ENCODE peak calls at places on chromosomes 7 and 10, in seven cellular contexts. Y is H9, U is neuronal stem cell, H is mesendoderm, A is IMR-90, V is trophoblast cell, R is H1. B is an unnamed sample.

GRCh38 chr10:87765666-87766376 is 52.2 kb downstream of the ATAD1 start:
- DNase-seq in Y (no peak), U (no peak), H (no peak), A (no peak), V (no peak), R (no peak), B (no peak)

GRCh38 chr7:129363-130221 is 62.8 kb upstream of the FAM20C start:
- DNase-seq in Y (no peak), U (no peak), H (no peak), A (no peak), V (peak; percentile 4), R (no peak), B (no peak)

GRCh38 chr7:155204744-155205367 is 92.8 kb upstream of the INSIG1 start:
- DNase-seq in Y (no peak), U (no peak), H (no peak), A (no peak), V (no peak), R (no peak), B (no peak)

GRCh38 chr10:93376372-93377296 is 105.5 kb downstream of the MYOF start:
- DNase-seq in Y (peak; percentile 55), U (peak; percentile 75), H (peak; percentile 87), A (peak; percentile 90), V (peak; percentile 85), R (no peak), B (peak; percentile 90)

GRCh38 chr10:21502371-21502765 is 23.1 kb downstream of the SKIDA1 start:
- DNase-seq in Y (no peak), U (no peak), H (no peak), A (no peak), V (no peak), R (no peak), B (no peak)

GRCh38 chr7:22808140-22808539 is 14.5 kb downstream of the TOMM7 start:
- DNase-seq in Y (no peak), U (no peak), H (no peak), A (no peak), V (no peak), R (no peak), B (no peak)

GRCh38 chr7:66043681-66044497 is 31.7 kb upstream of the ASL start:
- DNase-seq in Y (peak; percentile 74), U (no peak), H (no peak), A (no peak), V (peak; percentile 68), R (no peak), B (peak; percentile 33)

GRCh38 chr7:142913051-142913450 is 20.5 kb downstream of the TRPV5 start:
- DNase-seq in Y (no peak), U (no peak), H (no peak), A (no peak), V (peak; percentile 25), R (no peak), B (no peak)

GRCh38 chr7:123538189-123538714 is 3.9 kb upstream of the IQUB start:
- DNase-seq in Y (no peak), U (no peak), H (peak; percentile 6), A (peak; percentile 90), V (no peak), R (no peak), B (peak; percentile 84)

GRCh38 chr7:45939574-45939973 is 18.5 kb upstream of the IGFBP3 start:
- DNase-seq in Y (no peak), U (no peak), H (no peak), A (no peak), V (no peak), R (no peak), B (no peak)

GRCh38 chr10:101986277-101986971 is 69.5 kb downstream of the ARMH3 start:
- DNase-seq in Y (no peak), U (no peak), H (peak; percentile 68), A (no peak), V (peak; percentile 85), R (no peak), B (no peak)

GRCh38 chr7:71244023-71244422 is 112.1 kb downstream of the GALNT17 start:
- DNase-seq in Y (no peak), U (no peak), H (peak; percentile 78), A (no peak), V (no peak), R (no peak), B (no peak)

GRCh38 chr10:12635127-12635541 is 285.8 kb downstream of the CAMK1D start:
- DNase-seq in Y (no peak), U (no peak), H (no peak), A (peak; percentile 52), V (no peak), R (no peak), B (peak; percentile 73)

GRCh38 chr10:93357680-93358079 is 124.5 kb downstream of the MYOF start:
- DNase-seq in Y (peak; percentile 50), U (peak; percentile 14), H (peak; percentile 75), A (peak; percentile 32), V (peak; percentile 59), R (no peak), B (peak; percentile 55)

GRCh38 chr10:5018150-5018549 is 14.5 kb upstream of the AKR1C2 start:
- DNase-seq in Y (no peak), U (no peak), H (no peak), A (no peak), V (no peak), R (no peak), B (no peak)

GRCh38 chr10:100697070-100697469 is 48.3 kb upstream of the PAX2 start:
- DNase-seq in Y (no peak), U (no peak), H (peak; percentile 46), A (peak; percentile 55), V (peak; percentile 49), R (no peak), B (peak; percentile 28)

GRCh38 chr7:21675255-21675654 is 132.4 kb downstream of the DNAH11 start:
- DNase-seq in Y (no peak), U (no peak), H (peak; percentile 51), A (no peak), V (peak; percentile 64), R (no peak), B (peak; percentile 1)

GRCh38 chr10:50574305-50574704 is 49.5 kb downstream of the SGMS1 start:
- DNase-seq in Y (no peak), U (no peak), H (peak; percentile 76), A (no peak), V (peak; percentile 61), R (no peak), B (no peak)

GRCh38 chr7:45573199-45573598 is 969 bp upstream of the ADCY1 start:
- DNase-seq in Y (peak; percentile 34), U (no peak), H (no peak), A (no peak), V (no peak), R (no peak), B (no peak)

GRCh38 chr10:84551437-84552120 is 223.2 kb downstream of the CCSER2 start:
- DNase-seq in Y (no peak), U (no peak), H (no peak), A (no peak), V (no peak), R (no peak), B (no peak)

GRCh38 chr10:84552478-84552877 is 224.1 kb downstream of the CCSER2 start:
- DNase-seq in Y (peak; percentile 53), U (no peak), H (peak; percentile 79), A (no peak), V (no peak), R (no peak), B (no peak)

GRCh38 chr10:84549368-84549767 is 221.0 kb downstream of the CCSER2 start:
- DNase-seq in Y (no peak), U (no peak), H (no peak), A (no peak), V (no peak), R (no peak), B (no peak)

GRCh38 chr10:84548869-84549268 is 220.5 kb downstream of the CCSER2 start:
- DNase-seq in Y (peak; percentile 78), U (no peak), H (peak; percentile 76), A (no peak), V (no peak), R (no peak), B (no peak)

DNA sequence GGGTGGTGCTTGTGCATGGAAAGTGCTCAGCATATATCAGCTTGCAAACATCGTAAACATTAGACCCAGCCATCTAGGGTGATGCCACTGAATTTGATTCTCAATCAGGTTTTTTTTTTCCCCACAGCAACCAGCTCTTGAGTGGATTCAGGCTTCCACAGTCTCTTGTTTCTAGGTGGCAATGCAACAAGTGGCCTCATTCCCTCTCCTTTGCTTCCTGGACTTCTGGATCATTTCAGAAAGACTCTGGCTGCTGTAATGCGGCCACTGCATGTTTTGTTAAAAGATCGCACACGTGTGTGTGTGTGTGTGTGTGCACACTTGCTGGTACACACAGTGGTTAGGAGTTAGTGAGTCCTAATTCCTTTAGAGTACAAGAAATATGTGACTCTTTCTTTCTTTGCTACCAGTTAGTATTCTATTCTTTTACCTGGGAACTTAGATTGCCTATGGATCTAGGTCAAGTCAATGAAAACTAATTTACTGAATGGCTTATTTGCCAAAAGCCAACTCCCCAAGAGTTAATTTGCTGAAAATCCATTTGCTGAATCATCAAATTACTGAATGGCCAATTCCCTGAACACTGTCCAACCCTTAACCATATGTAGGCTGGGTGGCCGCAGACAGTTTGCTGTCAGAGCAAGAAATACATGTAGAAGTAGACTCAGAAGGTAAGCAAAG is 222.5 kb downstream of the CCSER2 start:
- DNase-seq in Y (no peak), U (no peak), H (no peak), A (no peak), V (no peak), R (no peak), B (no peak)
- H2AK5ac ChIP-seq in Y (no peak overlapping the region), U (no peak overlapping the region), H (peak overlapping the region; percentile 44), A (no peak overlapping the region), V (no peak overlapping the region), R (no peak overlapping the region), B (no peak overlapping the region)

GRCh38 chr7:119996634-119997033 is 276.3 kb upstream of the KCND2 start:
- DNase-seq in Y (no peak), U (no peak), H (no peak), A (peak; percentile 58), V (peak; percentile 59), R (no peak), B (peak; percentile 12)

GRCh38 chr7:119999743-120000475 is 273.1 kb upstream of the KCND2 start:
- DNase-seq in Y (no peak), U (no peak), H (peak; percentile 7), A (peak; percentile 24), V (peak; percentile 9), R (no peak), B (no peak)

DNA sequence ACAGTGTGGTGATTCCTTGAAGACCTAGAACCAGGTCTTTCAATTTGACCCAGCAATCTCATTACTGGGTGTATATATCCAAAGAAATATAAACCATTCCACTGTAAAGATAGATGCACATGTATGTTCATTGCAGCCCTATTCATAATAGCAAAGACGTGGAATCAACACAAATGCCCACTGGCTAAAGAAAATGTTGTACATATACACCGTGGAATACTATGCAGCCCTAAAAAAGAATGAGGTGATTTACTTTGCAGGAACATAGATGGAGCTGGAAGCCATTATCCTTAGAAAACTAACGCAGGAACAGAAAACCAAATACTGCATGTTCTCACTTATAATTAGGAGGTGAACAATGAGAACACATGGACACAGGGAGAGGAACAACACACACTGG is 278.0 kb upstream of the KCND2 start:
- DNase-seq in Y (no peak), U (no peak), H (no peak), A (no peak), V (no peak), R (no peak), B (no peak)
- H2AK5ac ChIP-seq in Y (no peak overlapping the region), U (no peak overlapping the region), H (no peak overlapping the region), A (no peak overlapping the region), V (no peak overlapping the region), R (no peak overlapping the region), B (no peak overlapping the region)

GRCh38 chr7:28733035-28733434 is 225.1 kb downstream of the TRIL start:
- DNase-seq in Y (no peak), U (no peak), H (no peak), A (no peak), V (no peak), R (no peak), B (no peak)
- H2AK5ac ChIP-seq in Y (no peak overlapping the region), U (no peak overlapping the region), H (no peak overlapping the region), A (no peak overlapping the region), V (no peak overlapping the region), R (no peak overlapping the region), B (peak overlapping the region; percentile 37)

GRCh38 chr10:65470986-65471385 is 1454.8 kb upstream of the LRRTM3 start:
- DNase-seq in Y (no peak), U (peak; percentile 5), H (peak; percentile 26), A (no peak), V (no peak), R (no peak), B (no peak)
- H2AK5ac ChIP-seq in Y (no peak overlapping the region), U (no peak overlapping the region), H (no peak overlapping the region), A (no peak overlapping the region), V (no peak overlapping the region), R (no peak overlapping the region), B (no peak overlapping the region)